ENCODE peak calls at places on chromosomes 13 and 19, in four cellular contexts. G is M059J; Q is T1000; L is CD4-positive, alpha-beta T cell. Y is an unnamed sample.

GRCh38 chr13:79389031-79389430 is 17.0 kb downstream of the RBM26 start:
- DNase-seq in Q (no peak), L (no peak), G (no peak), Y (no peak)

GRCh38 chr19:2014731-2015610 is 543 bp downstream of the BTBD2 start:
- DNase-seq in G (no peak), Q (no peak), L (no peak), Y (peak)

GRCh38 chr13:91579320-91579719 is 180.9 kb downstream of the GPC5 start:
- DNase-seq in L (no peak), G (no peak), Q (no peak), Y (no peak)

GRCh38 chr13:108376308-108376707 is 106.8 kb downstream of the TNFSF13B start:
- DNase-seq in Q (no peak), L (no peak), G (no peak), Y (no peak)

GRCh38 chr13:98207411-98207810 is 30.3 kb upstream of the RNF113B start:
- DNase-seq in G (peak), L (no peak), Q (no peak), Y (no peak)

GRCh38 chr19:37999309-38000213 is 92.6 kb downstream of the SIPA1L3 start:
- DNase-seq in Q (peak), G (peak), L (no peak), Y (peak)

GRCh38 chr19:2618611-2619010 is 83.9 kb downstream of the GNG7 start:
- DNase-seq in Q (peak), G (peak), L (peak), Y (peak)

GRCh38 chr13:41609828-41610227 is 152.5 kb downstream of the RGCC start:
- DNase-seq in G (no peak), L (no peak), Q (no peak), Y (no peak)

GRCh38 chr13:42396501-42396900 is 124.5 kb downstream of the AKAP11 start:
- DNase-seq in G (peak), L (no peak), Q (no peak), Y (peak)